ENCODE peak calls at places on chromosomes 12 and 14, in four cellular contexts. J, O, W and F are unnamed samples. For H3K4me1, the result is how much of the 10 kb centered on the place peaks cover.

GRCh38 chr12:25434493-25434892 is 118.6 kb downstream of the LMNTD1 start:
- DNase-seq in J (no peak), O (no peak), W (no peak), F (no peak)

GRCh38 chr12:72264548-72265175 is 7.5 kb upstream of the TRHDE start:
- DNase-seq in J (no peak), O (no peak), W (peak), F (no peak)

GRCh38 chr14:24880689-24881088 is 169.3 kb downstream of the STXBP6 start:
- DNase-seq in J (no peak), O (no peak), W (peak), F (no peak)

GRCh38 chr12:481422-481821 is 21.7 kb downstream of the B4GALNT3 start:
- DNase-seq in J (no peak), O (no peak), W (peak), F (peak)

GRCh38 chr12:121278450-121279375 is 17.8 kb downstream of the CAMKK2 start:
- DNase-seq in J (no peak), O (peak), W (peak), F (no peak)

GRCh38 chr12:74401966-74402365 is 135.7 kb upstream of the ATXN7L3B start:
- DNase-seq in J (peak), O (no peak), W (no peak), F (no peak)

GRCh38 chr12:95326855-95327254 is 109.2 kb downstream of the VEZT start:
- DNase-seq in J (no peak), O (no peak), W (no peak), F (no peak)

GRCh38 chr12:132373967-132374820 is 44.8 kb upstream of the GALNT9 start:
- DNase-seq in J (no peak), O (no peak), W (peak), F (no peak)

GRCh38 chr12:65824314-65824563 is at the start of gene HMGA2:
- DNase-seq in J (no peak), O (no peak), W (peak), F (no peak)

GRCh38 chr12:15152456-15152855 is 68.8 kb downstream of the RERG start:
- DNase-seq in J (no peak), O (no peak), W (peak), F (no peak)

GRCh38 chr12:45362291-45362690 is 146.4 kb downstream of the ANO6 start:
- DNase-seq in J (no peak), O (no peak), W (no peak), F (no peak)

GRCh38 chr12:52279683-52280318 is 5.4 kb downstream of the KRT86 start:
- DNase-seq in J (peak), O (no peak), W (no peak), F (peak)

GRCh38 chr14:30005114-30005698 is 77.6 kb upstream of the PRKD1 start:
- DNase-seq in J (peak), O (no peak), W (peak), F (no peak)

GRCh38 chr14:94041551-94042346 is 15.6 kb downstream of the OTUB2 start:
- DNase-seq in J (no peak), O (peak), W (peak), F (peak)

GRCh38 chr12:83143937-83144336 is 457.2 kb downstream of the TMTC2 start:
- DNase-seq in J (no peak), O (no peak), W (no peak), F (no peak)

GRCh38 chr14:43539210-43539609 is 967.9 kb downstream of the FSCB start:
- DNase-seq in J (no peak), O (no peak), W (peak), F (no peak)

GRCh38 chr14:41805633-41806032 is 199.0 kb downstream of the LRFN5 start:
- DNase-seq in J (no peak), O (no peak), W (no peak), F (no peak)

GRCh38 chr12:97984951-97985350 is 522.3 kb downstream of the RMST start:
- DNase-seq in J (no peak), O (no peak), W (no peak), F (no peak)

GRCh38 chr12:52969828-52970569 is 21.1 kb downstream of the KRT18 start:
- DNase-seq in J (no peak), O (no peak), W (no peak), F (peak)

GRCh38 chr12:128025856-128026255 is 241.1 kb upstream of the TMEM132C start:
- DNase-seq in J (no peak), O (no peak), W (no peak), F (no peak)

GRCh38 chr14:37903561-37904191 is 304.0 kb upstream of the SSTR1 start:
- DNase-seq in J (peak), O (no peak), W (peak), F (no peak)

GRCh38 chr12:93091851-93092558 is 162.9 kb upstream of the EEA1 start:
- DNase-seq in J (no peak), O (no peak), W (no peak), F (no peak)
- H3K4me1 ChIP-seq in J (under half), O (under half), W (under half), F (under half)

DNA sequence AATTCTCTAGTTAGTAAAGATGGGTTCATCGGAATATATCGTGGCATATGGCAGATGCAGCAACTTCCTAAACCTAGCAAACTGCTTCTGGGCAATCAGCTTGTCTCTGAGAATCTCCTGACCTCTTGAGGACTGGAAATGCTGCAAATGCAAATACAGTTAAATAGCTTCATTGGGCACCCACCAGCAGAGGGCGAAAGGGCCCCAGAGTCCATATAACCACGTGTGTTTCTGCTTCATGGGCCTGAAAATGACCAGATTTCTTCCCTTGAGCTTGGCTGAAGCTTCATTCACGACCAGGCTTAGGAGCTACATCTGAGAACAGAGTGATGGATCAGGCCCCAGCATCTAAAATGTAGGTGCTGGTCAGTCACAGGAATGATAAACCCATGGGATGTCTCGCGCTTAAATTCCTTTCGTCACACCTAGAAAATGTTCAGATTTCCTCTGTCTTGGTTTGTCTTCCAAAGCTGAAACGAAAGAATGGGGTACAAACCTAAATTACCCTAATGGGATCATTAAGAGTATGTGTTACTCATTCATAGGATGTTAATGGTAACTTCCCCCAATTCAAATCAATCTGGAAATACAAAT is 1482.5 kb upstream of the TMEM132C start:
- DNase-seq in J (peak), O (no peak), W (no peak), F (peak)
- TF ChIP-seq CTCF in J (peak), O (no peak), W (no peak), F (no peak)

GRCh38 chr14:95667251-95667693 is 19.0 kb upstream of the TCL1B start:
- DNase-seq in J (no peak), O (no peak), W (no peak), F (no peak)
- H3K4me1 ChIP-seq in J (under half), O (under half), W (under half), F (under half)

GRCh38 chr12:71129364-71129763 is 28.4 kb downstream of the TSPAN8 start:
- DNase-seq in J (no peak), O (no peak), W (no peak), F (no peak)

GRCh38 chr12:71125949-71126348 is 31.9 kb downstream of the TSPAN8 start:
- DNase-seq in J (no peak), O (no peak), W (no peak), F (no peak)

GRCh38 chr12:71124833-71125460 is 32.9 kb downstream of the TSPAN8 start:
- DNase-seq in J (no peak), O (no peak), W (no peak), F (no peak)

GRCh38 chr12:71128191-71128590 is 29.6 kb downstream of the TSPAN8 start:
- DNase-seq in J (no peak), O (peak), W (no peak), F (no peak)

DNA sequence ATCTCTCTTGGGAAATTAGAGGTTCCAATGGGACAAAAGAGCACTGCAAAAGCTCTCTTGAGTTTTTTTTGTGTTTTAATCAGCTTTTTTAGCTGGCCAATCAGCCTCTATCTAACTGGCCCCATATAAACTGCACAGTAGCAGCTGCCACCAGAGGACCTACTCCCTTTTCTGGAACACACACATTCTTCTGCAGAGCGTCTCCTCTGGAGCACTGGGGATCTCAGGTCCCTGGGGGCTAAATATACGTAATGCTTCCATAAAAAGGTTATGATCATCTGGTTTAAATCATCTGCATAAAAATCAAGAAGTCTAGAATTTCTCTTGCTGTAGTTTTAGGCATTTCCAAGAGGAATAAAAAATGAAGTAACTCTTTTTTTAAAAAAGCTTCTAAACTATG is 32.3 kb downstream of the TSPAN8 start:
- DNase-seq in J (no peak), O (no peak), W (no peak), F (no peak)
- TF ChIP-seq CTCF in J (no peak), O (no peak), W (no peak), F (no peak)

DNA sequence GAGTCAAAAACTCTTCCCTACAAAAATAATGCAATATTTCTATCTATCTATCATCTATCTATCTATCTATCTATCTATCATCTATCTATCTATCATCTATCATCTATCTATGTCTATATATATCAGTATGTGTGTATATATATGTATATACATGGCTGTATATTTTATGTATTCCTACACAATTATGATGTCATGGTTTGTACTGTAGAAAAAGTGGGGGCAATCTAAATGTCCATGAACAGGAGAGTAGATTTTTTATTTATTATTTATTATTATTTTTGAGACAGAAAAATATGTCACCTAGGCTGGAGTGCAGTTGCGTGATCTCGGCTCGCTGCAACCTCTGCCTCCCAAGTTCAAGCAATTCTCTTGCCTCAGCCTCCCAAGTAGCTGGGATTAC is 45.6 kb upstream of the BICD1 start:
- DNase-seq in J (no peak), O (no peak), W (no peak), F (no peak)
- H3K4me1 ChIP-seq in J (under half), O (under half), W (under half), F (under half)

GRCh38 chr12:62801796-62802195 is 133.2 kb downstream of the PPM1H start:
- DNase-seq in J (no peak), O (no peak), W (no peak), F (no peak)

GRCh38 chr12:62802321-62802720 is 132.6 kb downstream of the PPM1H start:
- DNase-seq in J (no peak), O (no peak), W (no peak), F (no peak)

GRCh38 chr12:62803756-62804155 is 131.2 kb downstream of the PPM1H start:
- DNase-seq in J (no peak), O (no peak), W (no peak), F (no peak)

GRCh38 chr12:62800707-62801400 is 134.1 kb downstream of the PPM1H start:
- DNase-seq in J (no peak), O (no peak), W (peak), F (no peak)

DNA sequence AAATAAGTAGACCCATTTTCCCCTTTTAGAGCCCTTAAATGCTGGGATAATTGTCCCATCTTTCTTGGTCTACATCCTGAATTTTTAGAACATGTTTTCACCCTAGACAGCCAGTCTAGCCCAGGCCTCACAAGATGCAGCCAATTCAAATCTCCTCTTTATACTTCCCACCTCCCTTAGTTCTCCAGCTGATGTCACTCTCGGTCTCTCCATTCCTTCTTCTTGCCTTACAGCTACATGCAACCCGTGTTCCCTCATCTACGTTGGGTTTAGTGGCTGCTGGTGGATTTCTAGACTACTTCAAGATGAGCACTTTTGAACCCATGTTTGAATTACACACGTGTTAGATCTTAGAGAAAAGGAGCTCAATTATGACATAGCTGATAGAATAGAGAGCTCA is 132.0 kb downstream of the PPM1H start:
- DNase-seq in J (no peak), O (no peak), W (peak), F (no peak)
- TF ChIP-seq CTCF in J (peak), O (no peak), W (no peak), F (no peak)